ENCODE peak calls at places on chromosomes 7 and 10, in six cellular contexts. One of them, this sample, is unnamed.

GRCh38 chr7:45650404-45651055 is 76.4 kb downstream of the ADCY1 start:
- DNase-seq in ecto neural progenitor cell: no peak
- DNase-seq in NCI-H1417: no peak
- DNase-seq in prostate gland: no peak
- DNase-seq in EH: no peak
- DNase-seq in spleen: no peak
- DNase-seq in this sample: peak; percentile 54

GRCh38 chr10:133158756-133159610 is 1.0 kb upstream of the KNDC1 start:
- DNase-seq in ecto neural progenitor cell: no peak
- DNase-seq in prostate gland: no peak
- DNase-seq in EH: peak; percentile 8
- DNase-seq in spleen: peak; percentile 75
- DNase-seq in NCI-H1417: peak; percentile 54
- DNase-seq in this sample: no peak

GRCh38 chr10:133141144-133141962 is 18.7 kb upstream of the KNDC1 start:
- DNase-seq in spleen: no peak
- DNase-seq in prostate gland: no peak
- DNase-seq in ecto neural progenitor cell: no peak
- DNase-seq in NCI-H1417: no peak
- DNase-seq in EH: no peak
- DNase-seq in this sample: no peak

GRCh38 chr7:88337556-88337955 is 30.9 kb upstream of the STEAP4 start:
- DNase-seq in NCI-H1417: no peak
- DNase-seq in spleen: no peak
- DNase-seq in EH: peak; percentile 32
- DNase-seq in prostate gland: no peak
- DNase-seq in ecto neural progenitor cell: no peak
- DNase-seq in this sample: no peak

GRCh38 chr7:74475243-74475986 is 21.7 kb downstream of the GTF2IRD1 start:
- DNase-seq in prostate gland: peak; percentile 82
- DNase-seq in EH: no peak
- DNase-seq in ecto neural progenitor cell: no peak
- DNase-seq in NCI-H1417: peak; percentile 62
- DNase-seq in spleen: no peak
- DNase-seq in this sample: no peak

GRCh38 chr10:127452568-127452967 is 96.5 kb upstream of the NPS start:
- DNase-seq in spleen: no peak
- DNase-seq in prostate gland: no peak
- DNase-seq in ecto neural progenitor cell: no peak
- DNase-seq in NCI-H1417: no peak
- DNase-seq in EH: no peak
- DNase-seq in this sample: no peak

GRCh38 chr10:13632879-13633437 is 46.2 kb downstream of the PRPF18 start:
- DNase-seq in EH: no peak
- DNase-seq in prostate gland: no peak
- DNase-seq in ecto neural progenitor cell: no peak
- DNase-seq in NCI-H1417: no peak
- DNase-seq in spleen: no peak
- DNase-seq in this sample: no peak

GRCh38 chr10:63738410-63738809 is 217.2 kb downstream of the REEP3 start:
- DNase-seq in prostate gland: no peak
- DNase-seq in NCI-H1417: no peak
- DNase-seq in EH: peak; percentile 64
- DNase-seq in ecto neural progenitor cell: no peak
- DNase-seq in spleen: no peak
- DNase-seq in this sample: no peak

GRCh38 chr7:131076032-131076431 is 251.6 kb upstream of the MKLN1 start:
- DNase-seq in NCI-H1417: no peak
- DNase-seq in EH: peak; percentile 85
- DNase-seq in ecto neural progenitor cell: no peak
- DNase-seq in prostate gland: no peak
- DNase-seq in spleen: no peak
- DNase-seq in this sample: no peak

GRCh38 chr7:134701272-134701671 is 54.6 kb downstream of the BPGM start:
- DNase-seq in NCI-H1417: peak; percentile 4
- DNase-seq in EH: peak; percentile 67
- DNase-seq in spleen: no peak
- DNase-seq in prostate gland: no peak
- DNase-seq in ecto neural progenitor cell: no peak
- DNase-seq in this sample: no peak

GRCh38 chr7:157975401-157976372 is 611.9 kb downstream of the PTPRN2 start:
- DNase-seq in NCI-H1417: no peak
- DNase-seq in spleen: peak; percentile 56
- DNase-seq in EH: no peak
- DNase-seq in prostate gland: no peak
- DNase-seq in ecto neural progenitor cell: no peak
- DNase-seq in this sample: no peak

This sample was measured in osteocyte.